ENCODE peak calls at places on chromosomes 7 and 10, in seven cellular contexts. One of them, this sample, is unnamed.

GRCh38 chr7:119737390-119737789 is 535.6 kb upstream of the KCND2 start:
- DNase-seq in neural crest cell: no peak
- DNase-seq in pancreas: no peak
- DNase-seq in stimulated activated CD4-positive, alpha-beta T cell treated with anti-CD3 and anti-CD28 coated beads, Interleukin-4, amount 100 ng/mL, for 4 hours: no peak
- DNase-seq in AG08396: no peak
- DNase-seq in lower lobe of right lung: no peak
- DNase-seq in activated T-helper 1 cell treated with Interleukin-2 at 50 U/mL for 16 hours: no peak
- DNase-seq in this sample: no peak

GRCh38 chr7:125253454-125254182 is 324.0 kb upstream of the POT1 start:
- DNase-seq in neural crest cell: no peak
- DNase-seq in pancreas: no peak
- DNase-seq in stimulated activated CD4-positive, alpha-beta T cell treated with anti-CD3 and anti-CD28 coated beads, Interleukin-4, amount 100 ng/mL, for 4 hours: no peak
- DNase-seq in AG08396: no peak
- DNase-seq in lower lobe of right lung: no peak
- DNase-seq in activated T-helper 1 cell treated with Interleukin-2 at 50 U/mL for 16 hours: no peak
- DNase-seq in this sample: no peak

GRCh38 chr7:151786241-151786640 is 90.7 kb downstream of the PRKAG2 start:
- DNase-seq in neural crest cell: no peak
- DNase-seq in pancreas: no peak
- DNase-seq in stimulated activated CD4-positive, alpha-beta T cell treated with anti-CD3 and anti-CD28 coated beads, Interleukin-4, amount 100 ng/mL, for 4 hours: no peak
- DNase-seq in AG08396: no peak
- DNase-seq in lower lobe of right lung: peak; percentile 38
- DNase-seq in activated T-helper 1 cell treated with Interleukin-2 at 50 U/mL for 16 hours: no peak
- DNase-seq in this sample: no peak

GRCh38 chr7:143256325-143256724 is 6.9 kb upstream of the GSTK1 start:
- DNase-seq in neural crest cell: no peak
- DNase-seq in pancreas: no peak
- DNase-seq in stimulated activated CD4-positive, alpha-beta T cell treated with anti-CD3 and anti-CD28 coated beads, Interleukin-4, amount 100 ng/mL, for 4 hours: no peak
- DNase-seq in AG08396: no peak
- DNase-seq in lower lobe of right lung: no peak
- DNase-seq in activated T-helper 1 cell treated with Interleukin-2 at 50 U/mL for 16 hours: no peak
- DNase-seq in this sample: no peak

GRCh38 chr7:148151778-148152177 is 438.8 kb upstream of the C7orf33 start:
- DNase-seq in neural crest cell: no peak
- DNase-seq in pancreas: no peak
- DNase-seq in stimulated activated CD4-positive, alpha-beta T cell treated with anti-CD3 and anti-CD28 coated beads, Interleukin-4, amount 100 ng/mL, for 4 hours: no peak
- DNase-seq in AG08396: no peak
- DNase-seq in lower lobe of right lung: no peak
- DNase-seq in activated T-helper 1 cell treated with Interleukin-2 at 50 U/mL for 16 hours: no peak
- DNase-seq in this sample: peak; percentile 9

GRCh38 chr7:156490021-156490800 is 150.4 kb upstream of the RNF32 start:
- DNase-seq in neural crest cell: no peak
- DNase-seq in pancreas: no peak
- DNase-seq in stimulated activated CD4-positive, alpha-beta T cell treated with anti-CD3 and anti-CD28 coated beads, Interleukin-4, amount 100 ng/mL, for 4 hours: no peak
- DNase-seq in AG08396: no peak
- DNase-seq in lower lobe of right lung: no peak
- DNase-seq in activated T-helper 1 cell treated with Interleukin-2 at 50 U/mL for 16 hours: no peak
- DNase-seq in this sample: no peak

GRCh38 chr7:158266426-158266816 is 321.2 kb downstream of the PTPRN2 start:
- DNase-seq in neural crest cell: no peak
- DNase-seq in pancreas: no peak
- DNase-seq in stimulated activated CD4-positive, alpha-beta T cell treated with anti-CD3 and anti-CD28 coated beads, Interleukin-4, amount 100 ng/mL, for 4 hours: no peak
- DNase-seq in AG08396: no peak
- DNase-seq in lower lobe of right lung: no peak
- DNase-seq in activated T-helper 1 cell treated with Interleukin-2 at 50 U/mL for 16 hours: no peak
- DNase-seq in this sample: no peak

GRCh38 chr7:131556055-131556911 is at the start of gene PODXL:
- DNase-seq in neural crest cell: peak; percentile 55
- DNase-seq in pancreas: peak; percentile 78
- DNase-seq in stimulated activated CD4-positive, alpha-beta T cell treated with anti-CD3 and anti-CD28 coated beads, Interleukin-4, amount 100 ng/mL, for 4 hours: peak; percentile 30
- DNase-seq in AG08396: peak; percentile 90
- DNase-seq in lower lobe of right lung: peak; percentile 83
- DNase-seq in activated T-helper 1 cell treated with Interleukin-2 at 50 U/mL for 16 hours: peak; percentile 38
- DNase-seq in this sample: peak; percentile 88

GRCh38 chr7:130912086-130912909 is 178.3 kb upstream of the KLF14 start:
- DNase-seq in neural crest cell: no peak
- DNase-seq in pancreas: no peak
- DNase-seq in stimulated activated CD4-positive, alpha-beta T cell treated with anti-CD3 and anti-CD28 coated beads, Interleukin-4, amount 100 ng/mL, for 4 hours: no peak
- DNase-seq in AG08396: no peak
- DNase-seq in lower lobe of right lung: no peak
- DNase-seq in activated T-helper 1 cell treated with Interleukin-2 at 50 U/mL for 16 hours: no peak
- DNase-seq in this sample: no peak

GRCh38 chr7:142799483-142799882 is 28.7 kb downstream of the PRSS2 start:
- DNase-seq in neural crest cell: no peak
- DNase-seq in pancreas: no peak
- DNase-seq in stimulated activated CD4-positive, alpha-beta T cell treated with anti-CD3 and anti-CD28 coated beads, Interleukin-4, amount 100 ng/mL, for 4 hours: no peak
- DNase-seq in AG08396: no peak
- DNase-seq in lower lobe of right lung: no peak
- DNase-seq in activated T-helper 1 cell treated with Interleukin-2 at 50 U/mL for 16 hours: no peak
- DNase-seq in this sample: no peak

GRCh38 chr7:112168915-112169314 is 37.3 kb downstream of the DOCK4 start:
- DNase-seq in neural crest cell: no peak
- DNase-seq in pancreas: no peak
- DNase-seq in stimulated activated CD4-positive, alpha-beta T cell treated with anti-CD3 and anti-CD28 coated beads, Interleukin-4, amount 100 ng/mL, for 4 hours: no peak
- DNase-seq in AG08396: no peak
- DNase-seq in lower lobe of right lung: no peak
- DNase-seq in activated T-helper 1 cell treated with Interleukin-2 at 50 U/mL for 16 hours: no peak
- DNase-seq in this sample: no peak

GRCh38 chr10:110337906-110338305 is 33.2 kb upstream of the SMNDC1 start:
- DNase-seq in neural crest cell: no peak
- DNase-seq in pancreas: no peak
- DNase-seq in stimulated activated CD4-positive, alpha-beta T cell treated with anti-CD3 and anti-CD28 coated beads, Interleukin-4, amount 100 ng/mL, for 4 hours: no peak
- DNase-seq in AG08396: no peak
- DNase-seq in lower lobe of right lung: no peak
- DNase-seq in activated T-helper 1 cell treated with Interleukin-2 at 50 U/mL for 16 hours: no peak
- DNase-seq in this sample: no peak

GRCh38 chr10:79060641-79061255 is 8.0 kb upstream of the ZMIZ1 start:
- DNase-seq in neural crest cell: no peak
- DNase-seq in pancreas: peak; percentile 14
- DNase-seq in stimulated activated CD4-positive, alpha-beta T cell treated with anti-CD3 and anti-CD28 coated beads, Interleukin-4, amount 100 ng/mL, for 4 hours: no peak
- DNase-seq in AG08396: no peak
- DNase-seq in lower lobe of right lung: peak; percentile 43
- DNase-seq in activated T-helper 1 cell treated with Interleukin-2 at 50 U/mL for 16 hours: no peak
- DNase-seq in this sample: no peak

GRCh38 chr7:26630941-26631580 is 233.3 kb downstream of the SKAP2 start:
- DNase-seq in neural crest cell: no peak
- DNase-seq in pancreas: no peak
- DNase-seq in stimulated activated CD4-positive, alpha-beta T cell treated with anti-CD3 and anti-CD28 coated beads, Interleukin-4, amount 100 ng/mL, for 4 hours: no peak
- DNase-seq in AG08396: no peak
- DNase-seq in lower lobe of right lung: no peak
- DNase-seq in activated T-helper 1 cell treated with Interleukin-2 at 50 U/mL for 16 hours: no peak
- DNase-seq in this sample: no peak

GRCh38 chr10:50593523-50593922 is 30.2 kb downstream of the SGMS1 start:
- DNase-seq in neural crest cell: no peak
- DNase-seq in pancreas: no peak
- DNase-seq in stimulated activated CD4-positive, alpha-beta T cell treated with anti-CD3 and anti-CD28 coated beads, Interleukin-4, amount 100 ng/mL, for 4 hours: no peak
- DNase-seq in AG08396: no peak
- DNase-seq in lower lobe of right lung: no peak
- DNase-seq in activated T-helper 1 cell treated with Interleukin-2 at 50 U/mL for 16 hours: no peak
- DNase-seq in this sample: peak; percentile 3

GRCh38 chr7:38907066-38907465 is 1.9 kb downstream of the VPS41 start:
- DNase-seq in neural crest cell: no peak
- DNase-seq in pancreas: no peak
- DNase-seq in stimulated activated CD4-positive, alpha-beta T cell treated with anti-CD3 and anti-CD28 coated beads, Interleukin-4, amount 100 ng/mL, for 4 hours: no peak
- DNase-seq in AG08396: no peak
- DNase-seq in lower lobe of right lung: no peak
- DNase-seq in activated T-helper 1 cell treated with Interleukin-2 at 50 U/mL for 16 hours: no peak
- DNase-seq in this sample: no peak

GRCh38 chr7:28433604-28434254 is 21.4 kb downstream of the CREB5 start:
- DNase-seq in neural crest cell: no peak
- DNase-seq in pancreas: no peak
- DNase-seq in stimulated activated CD4-positive, alpha-beta T cell treated with anti-CD3 and anti-CD28 coated beads, Interleukin-4, amount 100 ng/mL, for 4 hours: no peak
- DNase-seq in AG08396: no peak
- DNase-seq in lower lobe of right lung: no peak
- DNase-seq in activated T-helper 1 cell treated with Interleukin-2 at 50 U/mL for 16 hours: no peak
- DNase-seq in this sample: no peak

GRCh38 chr10:93062499-93063216 is 2.1 kb downstream of the CYP26C1 start:
- DNase-seq in neural crest cell: no peak
- DNase-seq in pancreas: no peak
- DNase-seq in stimulated activated CD4-positive, alpha-beta T cell treated with anti-CD3 and anti-CD28 coated beads, Interleukin-4, amount 100 ng/mL, for 4 hours: no peak
- DNase-seq in AG08396: peak; percentile 87
- DNase-seq in lower lobe of right lung: peak; percentile 57
- DNase-seq in activated T-helper 1 cell treated with Interleukin-2 at 50 U/mL for 16 hours: no peak
- DNase-seq in this sample: no peak

GRCh38 chr7:39539816-39540215 is 26.4 kb upstream of the YAE1 start:
- DNase-seq in neural crest cell: no peak
- DNase-seq in pancreas: no peak
- DNase-seq in stimulated activated CD4-positive, alpha-beta T cell treated with anti-CD3 and anti-CD28 coated beads, Interleukin-4, amount 100 ng/mL, for 4 hours: no peak
- DNase-seq in AG08396: no peak
- DNase-seq in lower lobe of right lung: no peak
- DNase-seq in activated T-helper 1 cell treated with Interleukin-2 at 50 U/mL for 16 hours: no peak
- DNase-seq in this sample: no peak

GRCh38 chr7:148811892-148812291 is 72.2 kb downstream of the EZH2 start:
- DNase-seq in neural crest cell: no peak
- DNase-seq in pancreas: no peak
- DNase-seq in stimulated activated CD4-positive, alpha-beta T cell treated with anti-CD3 and anti-CD28 coated beads, Interleukin-4, amount 100 ng/mL, for 4 hours: no peak
- DNase-seq in AG08396: no peak
- DNase-seq in lower lobe of right lung: no peak
- DNase-seq in activated T-helper 1 cell treated with Interleukin-2 at 50 U/mL for 16 hours: no peak
- DNase-seq in this sample: no peak

GRCh38 chr7:148959726-148960125 is 68.6 kb downstream of the PDIA4 start:
- DNase-seq in neural crest cell: no peak
- DNase-seq in pancreas: no peak
- DNase-seq in stimulated activated CD4-positive, alpha-beta T cell treated with anti-CD3 and anti-CD28 coated beads, Interleukin-4, amount 100 ng/mL, for 4 hours: no peak
- DNase-seq in AG08396: no peak
- DNase-seq in lower lobe of right lung: no peak
- DNase-seq in activated T-helper 1 cell treated with Interleukin-2 at 50 U/mL for 16 hours: no peak
- DNase-seq in this sample: no peak

GRCh38 chr10:22246680-22247391 is 29.0 kb upstream of the EBLN1 start:
- DNase-seq in neural crest cell: no peak
- DNase-seq in pancreas: no peak
- DNase-seq in stimulated activated CD4-positive, alpha-beta T cell treated with anti-CD3 and anti-CD28 coated beads, Interleukin-4, amount 100 ng/mL, for 4 hours: peak; percentile 73
- DNase-seq in AG08396: peak; percentile 29
- DNase-seq in lower lobe of right lung: no peak
- DNase-seq in activated T-helper 1 cell treated with Interleukin-2 at 50 U/mL for 16 hours: peak; percentile 5
- DNase-seq in this sample: no peak

GRCh38 chr10:110358869-110359629 is 54.3 kb upstream of the SMNDC1 start:
- DNase-seq in neural crest cell: no peak
- DNase-seq in pancreas: peak; percentile 45
- DNase-seq in stimulated activated CD4-positive, alpha-beta T cell treated with anti-CD3 and anti-CD28 coated beads, Interleukin-4, amount 100 ng/mL, for 4 hours: no peak
- DNase-seq in AG08396: peak; percentile 52
- DNase-seq in lower lobe of right lung: no peak
- DNase-seq in activated T-helper 1 cell treated with Interleukin-2 at 50 U/mL for 16 hours: no peak
- DNase-seq in this sample: no peak

GRCh38 chr10:75236178-75236825 is 545 bp upstream of the COMTD1 start:
- DNase-seq in neural crest cell: no peak
- DNase-seq in pancreas: no peak
- DNase-seq in stimulated activated CD4-positive, alpha-beta T cell treated with anti-CD3 and anti-CD28 coated beads, Interleukin-4, amount 100 ng/mL, for 4 hours: no peak
- DNase-seq in AG08396: no peak
- DNase-seq in lower lobe of right lung: no peak
- DNase-seq in activated T-helper 1 cell treated with Interleukin-2 at 50 U/mL for 16 hours: no peak
- DNase-seq in this sample: no peak

GRCh38 chr10:86661161-86662025 is 6.9 kb upstream of the LDB3 start:
- DNase-seq in neural crest cell: no peak
- DNase-seq in pancreas: peak; percentile 41
- DNase-seq in stimulated activated CD4-positive, alpha-beta T cell treated with anti-CD3 and anti-CD28 coated beads, Interleukin-4, amount 100 ng/mL, for 4 hours: no peak
- DNase-seq in AG08396: peak; percentile 66
- DNase-seq in lower lobe of right lung: peak; percentile 52
- DNase-seq in activated T-helper 1 cell treated with Interleukin-2 at 50 U/mL for 16 hours: no peak
- DNase-seq in this sample: no peak

GRCh38 chr7:38656976-38657375 is 25.8 kb upstream of the AMPH start:
- DNase-seq in neural crest cell: no peak
- DNase-seq in pancreas: no peak
- DNase-seq in stimulated activated CD4-positive, alpha-beta T cell treated with anti-CD3 and anti-CD28 coated beads, Interleukin-4, amount 100 ng/mL, for 4 hours: no peak
- DNase-seq in AG08396: no peak
- DNase-seq in lower lobe of right lung: no peak
- DNase-seq in activated T-helper 1 cell treated with Interleukin-2 at 50 U/mL for 16 hours: no peak
- DNase-seq in this sample: no peak

GRCh38 chr7:3109516-3109915 is 65.8 kb upstream of the CARD11 start:
- DNase-seq in neural crest cell: no peak
- DNase-seq in pancreas: no peak
- DNase-seq in stimulated activated CD4-positive, alpha-beta T cell treated with anti-CD3 and anti-CD28 coated beads, Interleukin-4, amount 100 ng/mL, for 4 hours: no peak
- DNase-seq in AG08396: no peak
- DNase-seq in lower lobe of right lung: no peak
- DNase-seq in activated T-helper 1 cell treated with Interleukin-2 at 50 U/mL for 16 hours: no peak
- DNase-seq in this sample: no peak

GRCh38 chr7:19463581-19463980 is 245.3 kb downstream of the POLR1F start:
- DNase-seq in neural crest cell: no peak
- DNase-seq in pancreas: no peak
- DNase-seq in stimulated activated CD4-positive, alpha-beta T cell treated with anti-CD3 and anti-CD28 coated beads, Interleukin-4, amount 100 ng/mL, for 4 hours: no peak
- DNase-seq in AG08396: no peak
- DNase-seq in lower lobe of right lung: no peak
- DNase-seq in activated T-helper 1 cell treated with Interleukin-2 at 50 U/mL for 16 hours: no peak
- DNase-seq in this sample: no peak

GRCh38 chr10:105647354-105647753 is 1006.3 kb downstream of the SORCS3 start:
- DNase-seq in neural crest cell: no peak
- DNase-seq in pancreas: no peak
- DNase-seq in stimulated activated CD4-positive, alpha-beta T cell treated with anti-CD3 and anti-CD28 coated beads, Interleukin-4, amount 100 ng/mL, for 4 hours: no peak
- DNase-seq in AG08396: no peak
- DNase-seq in lower lobe of right lung: no peak
- DNase-seq in activated T-helper 1 cell treated with Interleukin-2 at 50 U/mL for 16 hours: no peak
- DNase-seq in this sample: no peak

GRCh38 chr7:40329601-40330153 is 194.9 kb downstream of the SUGCT start:
- DNase-seq in neural crest cell: no peak
- DNase-seq in pancreas: no peak
- DNase-seq in stimulated activated CD4-positive, alpha-beta T cell treated with anti-CD3 and anti-CD28 coated beads, Interleukin-4, amount 100 ng/mL, for 4 hours: no peak
- DNase-seq in AG08396: peak; percentile 51
- DNase-seq in lower lobe of right lung: no peak
- DNase-seq in activated T-helper 1 cell treated with Interleukin-2 at 50 U/mL for 16 hours: no peak
- DNase-seq in this sample: peak; percentile 1